ENCODE peak calls at places on chromosome 17, in five cellular contexts. Q is psoas muscle; W is suprapubic skin; H is CD4-positive, CD25-positive, alpha-beta regulatory T cell; O is aorta. P is an unnamed sample.

GRCh38 chr17:21196126-21196525 is 17.8 kb downstream of the TMEM11 start:
- DNase-seq in Q (no peak), O (no peak), W (no peak), H (no peak), P (no peak)

GRCh38 chr17:14289162-14289561 is 11.7 kb upstream of the HS3ST3B1 start:
- DNase-seq in O (no peak), W (no peak), H (no peak), Q (no peak), P (no peak)

GRCh38 chr17:47604268-47604927 is 45.3 kb upstream of the KPNB1 start:
- DNase-seq in Q (no peak), H (no peak), O (no peak), W (no peak), P (no peak)

GRCh38 chr17:48470388-48471034 is 40.5 kb upstream of the SKAP1 start:
- DNase-seq in W (no peak), H (no peak), Q (no peak), O (no peak), P (no peak)

GRCh38 chr17:5424909-5425308 is 4.9 kb downstream of the RPAIN start:
- DNase-seq in O (no peak), H (no peak), Q (no peak), W (no peak), P (no peak)

GRCh38 chr17:34283571-34283970 is 2.0 kb upstream of the CCL11 start:
- DNase-seq in Q (no peak), H (no peak), W (no peak), O (no peak), P (no peak)

GRCh38 chr17:28944343-28944742 is 7.0 kb downstream of the PHF12 start:
- DNase-seq in W (no peak), H (no peak), Q (no peak), O (no peak), P (no peak)

GRCh38 chr17:50355701-50356341 is 9.9 kb downstream of the XYLT2 start:
- DNase-seq in Q (no peak), W (peak; percentile 55), O (peak; percentile 72), H (no peak), P (peak; percentile 50)

GRCh38 chr17:81959362-81960129 is 1.4 kb downstream of the NOTUM start:
- DNase-seq in Q (peak; percentile 75), H (peak; percentile 67), W (no peak), O (peak; percentile 93), P (peak; percentile 88)

GRCh38 chr17:40020146-40020545 is 4.9 kb downstream of the CSF3 start:
- DNase-seq in O (no peak), W (no peak), H (no peak), Q (no peak), P (no peak)
- H3K36me3 ChIP-seq in O (no peaks in the 10 kb centered on the region), W (peaks cover 52% of the 10 kb centered on the region), H (peaks cover 44% of the 10 kb centered on the region), Q (peaks cover 49% of the 10 kb centered on the region), P (no peaks in the 10 kb centered on the region)

DNA sequence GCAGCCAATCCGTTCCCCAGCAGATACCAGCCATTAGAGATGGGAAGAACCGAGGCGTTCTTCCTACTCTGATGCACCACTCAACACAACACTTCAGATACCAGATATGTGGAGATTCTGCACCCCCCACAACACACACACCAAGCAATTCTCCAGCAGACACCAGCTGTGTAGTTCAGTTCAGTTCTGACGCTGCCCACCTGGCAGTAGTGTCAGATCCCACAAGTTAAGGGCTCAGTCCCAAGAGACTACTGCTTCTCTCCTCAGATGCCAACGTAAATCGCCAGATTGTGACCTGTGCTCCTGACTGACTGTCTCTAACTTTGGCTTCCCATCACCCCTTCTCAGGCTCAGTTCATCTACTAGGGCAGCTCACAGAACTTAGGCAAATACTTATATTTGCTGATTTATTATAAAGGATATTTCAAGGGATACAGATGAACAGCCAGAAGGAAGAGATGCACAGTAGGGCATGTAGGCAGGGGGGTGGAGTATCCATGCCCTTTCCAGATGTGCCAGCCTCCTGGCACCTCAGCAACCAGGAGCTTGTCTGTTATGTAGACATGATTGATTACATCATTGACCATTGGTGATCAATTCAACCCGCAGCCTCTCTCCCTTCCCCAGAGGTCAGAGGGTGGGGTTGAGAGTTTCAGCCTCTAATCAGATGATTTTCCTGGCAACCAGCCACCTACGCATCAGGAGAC is 110.6 kb downstream of the PRKCA start:
- DNase-seq in W (no peak), O (no peak), Q (no peak), H (no peak), P (no peak)
- H3K36me3 ChIP-seq in W (no peaks in the 10 kb centered on the region), O (no peaks in the 10 kb centered on the region), Q (no peaks in the 10 kb centered on the region), H (no peaks in the 10 kb centered on the region), P (no peaks in the 10 kb centered on the region)

DNA sequence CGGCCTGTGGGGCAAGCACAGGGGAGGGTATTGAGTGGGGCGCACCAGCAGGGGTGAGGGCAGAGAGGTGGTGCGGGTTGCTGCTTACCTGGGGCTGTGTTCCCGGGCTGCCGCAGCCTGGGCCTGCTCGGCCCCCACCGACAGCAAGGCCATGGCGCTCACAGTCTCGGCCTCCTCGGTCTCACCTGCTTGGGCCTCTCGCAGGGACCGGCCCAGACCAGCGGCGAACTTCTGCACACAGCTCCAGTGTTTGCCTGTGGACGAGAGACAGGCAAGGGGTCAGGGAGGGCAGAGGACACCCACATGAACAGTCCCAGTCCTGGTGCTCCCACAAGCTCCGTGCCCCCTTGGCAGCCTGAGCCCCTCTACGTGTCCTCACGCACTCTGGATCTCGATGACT is 7.9 kb downstream of the G6PC3 start:
- DNase-seq in H (no peak), Q (no peak), O (no peak), W (no peak), P (no peak)
- H3K36me3 ChIP-seq in H (peaks cover 32% of the 10 kb centered on the region), Q (peaks cover 94% of the 10 kb centered on the region), O (peaks cover 12% of the 10 kb centered on the region), W (peaks cover 84% of the 10 kb centered on the region), P (peaks cover 4% of the 10 kb centered on the region)

GRCh38 chr17:16446338-16446983 is 31.1 kb downstream of the TRPV2 start:
- DNase-seq in H (no peak), W (no peak), O (no peak), Q (no peak), P (no peak)
- H3K36me3 ChIP-seq in H (peaks cover 49% of the 10 kb centered on the region), W (peaks cover 71% of the 10 kb centered on the region), O (peaks cover 6% of the 10 kb centered on the region), Q (peaks cover 73% of the 10 kb centered on the region), P (peaks cover 19% of the 10 kb centered on the region)

GRCh38 chr17:57420674-57421392 is 164.5 kb downstream of the MSI2 start:
- DNase-seq in O (no peak), W (no peak), H (no peak), Q (no peak), P (no peak)

GRCh38 chr17:57419940-57420522 is 163.7 kb downstream of the MSI2 start:
- DNase-seq in O (no peak), W (no peak), H (no peak), Q (no peak), P (no peak)

GRCh38 chr17:57421393-57421717 is 165.0 kb downstream of the MSI2 start:
- DNase-seq in O (no peak), W (no peak), Q (no peak), H (no peak), P (no peak)

GRCh38 chr17:57415737-57416354 is 159.5 kb downstream of the MSI2 start:
- DNase-seq in H (no peak), O (no peak), W (no peak), Q (no peak), P (no peak)

DNA sequence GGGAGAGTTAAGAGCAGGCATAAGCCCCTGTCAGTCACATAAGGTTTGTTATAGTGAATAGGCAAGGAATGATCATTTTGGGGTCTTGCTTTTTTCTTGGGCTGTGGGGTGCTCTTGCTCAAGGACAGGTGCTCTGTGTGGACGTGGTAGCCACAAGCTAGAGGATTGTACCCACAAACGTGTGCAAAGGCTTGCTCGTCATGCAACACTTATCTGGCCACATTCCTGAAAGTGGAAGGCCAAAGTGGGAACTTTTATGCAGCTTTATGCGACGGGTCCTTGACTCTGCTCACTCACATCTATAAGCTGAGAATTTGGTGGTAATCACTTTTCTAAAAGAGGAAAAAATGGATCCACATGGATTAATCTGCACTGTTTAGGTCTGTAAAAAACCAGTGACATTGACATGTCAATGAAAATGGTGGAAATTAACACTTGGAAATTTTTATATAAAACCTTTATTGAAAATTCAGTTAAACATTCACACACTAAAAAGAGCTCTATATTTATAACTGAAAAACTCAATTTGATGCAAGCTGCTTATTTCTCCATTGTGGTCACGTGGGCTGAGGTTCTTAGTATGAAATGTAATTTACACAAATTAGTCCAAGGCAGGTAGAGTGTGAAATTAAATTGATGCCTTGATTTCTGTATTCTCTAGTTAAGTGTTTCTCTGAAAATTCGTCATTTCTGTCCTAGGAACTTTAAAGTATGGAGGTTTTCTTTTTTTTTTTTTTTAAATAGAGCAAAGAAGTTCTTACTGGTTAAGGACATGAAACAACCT is 162.3 kb downstream of the MSI2 start:
- DNase-seq in W (no peak), O (no peak), Q (no peak), H (no peak), P (no peak)
- H3K36me3 ChIP-seq in W (no peaks in the 10 kb centered on the region), O (no peaks in the 10 kb centered on the region), Q (no peaks in the 10 kb centered on the region), H (peaks cover 8% of the 10 kb centered on the region), P (peaks cover 2% of the 10 kb centered on the region)

GRCh38 chr17:2177235-2177811 is 122.4 kb downstream of the HIC1 start:
- DNase-seq in H (no peak), W (no peak), Q (no peak), O (no peak), P (no peak)

GRCh38 chr17:2181206-2181983 is 122.2 kb downstream of the SMG6 start:
- DNase-seq in O (peak; percentile 94), Q (peak; percentile 62), W (no peak), H (no peak), P (peak; percentile 57)

GRCh38 chr17:2180768-2181167 is 122.8 kb downstream of the SMG6 start:
- DNase-seq in W (no peak), Q (no peak), H (no peak), O (no peak), P (no peak)

GRCh38 chr17:2178798-2179505 is 124.0 kb downstream of the HIC1 start:
- DNase-seq in W (no peak), O (no peak), Q (peak; percentile 22), H (no peak), P (no peak)

DNA sequence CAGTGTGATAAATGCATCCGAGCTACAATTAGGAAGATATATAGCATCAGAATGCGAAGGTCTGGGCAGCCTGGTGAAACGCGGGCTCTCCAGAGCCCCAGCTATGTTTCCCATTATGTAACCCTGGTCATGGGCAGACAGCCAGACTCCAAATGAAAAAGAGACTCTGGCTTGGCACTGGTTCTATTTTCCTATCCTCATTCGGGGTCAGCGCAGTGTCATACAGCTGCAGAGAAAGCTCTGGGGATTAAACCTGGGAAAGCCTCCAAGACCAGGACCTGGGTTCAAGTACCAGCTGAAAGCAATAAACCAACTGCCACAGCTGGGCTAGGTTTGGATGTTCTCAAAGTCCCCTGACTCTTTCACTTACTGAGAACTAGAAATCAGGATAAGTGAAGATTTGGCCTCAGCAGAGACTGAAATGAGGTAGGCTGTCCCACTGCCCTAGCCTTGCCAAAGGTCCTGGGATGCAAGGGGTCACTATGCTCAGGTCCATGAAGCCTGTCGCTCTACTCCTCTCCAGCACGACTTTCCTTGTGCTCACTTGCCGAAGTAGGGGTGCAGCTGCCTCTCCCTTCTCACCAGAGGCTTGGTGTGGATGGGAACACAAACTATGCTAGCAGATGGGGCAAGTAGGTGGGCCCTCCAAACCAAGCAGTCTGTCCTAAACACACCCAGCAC is 123.8 kb downstream of the SMG6 start:
- DNase-seq in Q (peak; percentile 78), O (peak; percentile 82), W (peak; percentile 82), H (no peak), P (no peak)
- H3K36me3 ChIP-seq in Q (no peaks in the 10 kb centered on the region), O (no peaks in the 10 kb centered on the region), W (peaks cover 9% of the 10 kb centered on the region), H (peaks cover 48% of the 10 kb centered on the region), P (peaks cover 3% of the 10 kb centered on the region)